ENCODE peak calls at places on chromosomes 5 and 9, in seven cellular contexts. O, Q, U, J, Z, G and E are unnamed samples.

GRCh38 chr5:32909207-32909606 is 198.1 kb downstream of the NPR3 start:
- DNase-seq in O (peak), Z (no peak), J (no peak), G (no peak), U (no peak), Q (peak), E (no peak)

GRCh38 chr5:142472306-142472951 is 147.6 kb upstream of the SPRY4 start:
- DNase-seq in Z (no peak), U (no peak), O (peak), Q (peak), J (peak), G (no peak), E (no peak)

GRCh38 chr9:120978987-120979386 is 52.4 kb upstream of the TRAF1 start:
- DNase-seq in J (no peak), O (no peak), G (no peak), U (no peak), Q (no peak), Z (no peak), E (no peak)

GRCh38 chr5:600551-601541 is 11.3 kb upstream of the CEP72 start:
- DNase-seq in U (peak), Q (no peak), J (no peak), Z (no peak), G (peak), O (no peak), E (peak)

GRCh38 chr9:94949330-94949729 is 222.8 kb downstream of the AOPEP start:
- DNase-seq in Z (no peak), J (no peak), Q (no peak), O (no peak), G (no peak), U (no peak), E (no peak)

GRCh38 chr9:94945191-94946144 is 219.0 kb downstream of the AOPEP start:
- DNase-seq in Z (no peak), O (peak), Q (peak), G (no peak), U (peak), J (no peak), E (peak)

GRCh38 chr9:134336174-134336705 is 10.0 kb downstream of the RXRA start:
- DNase-seq in Z (no peak), O (no peak), J (no peak), U (no peak), Q (no peak), G (no peak), E (no peak)

GRCh38 chr5:77960863-77961396 is 184.8 kb upstream of the TBCA start:
- DNase-seq in O (no peak), J (no peak), Z (no peak), Q (no peak), U (no peak), G (no peak), E (no peak)

GRCh38 chr5:144028058-144028457 is 142.4 kb downstream of the YIPF5 start:
- DNase-seq in G (no peak), J (no peak), U (no peak), O (peak), Z (no peak), Q (peak), E (no peak)

GRCh38 chr5:133944263-133945230 is 23.9 kb downstream of the C5orf15 start:
- DNase-seq in Q (peak), Z (peak), U (peak), O (peak), J (peak), G (peak), E (no peak)

GRCh38 chr9:34375901-34376595 is 650 bp downstream of the MYORG start:
- DNase-seq in U (no peak), O (peak), J (no peak), Z (peak), G (no peak), Q (no peak), E (peak)

GRCh38 chr5:135230326-135230925 is 168.6 kb downstream of the MACROH2A1 start:
- DNase-seq in Z (peak), U (peak), O (peak), J (no peak), Q (peak), G (no peak), E (peak)

GRCh38 chr9:108746864-108747263 is 108.9 kb downstream of the ACTL7B start:
- DNase-seq in J (no peak), Q (no peak), O (peak), U (no peak), G (no peak), Z (no peak), E (no peak)

GRCh38 chr9:37410969-37411785 is 11.3 kb upstream of the GRHPR start:
- DNase-seq in Z (peak), G (no peak), U (no peak), Q (peak), J (no peak), O (peak), E (peak)

GRCh38 chr5:80406980-80407734 is 707 bp upstream of the ZFYVE16 start:
- DNase-seq in Q (peak), J (no peak), U (peak), Z (peak), G (no peak), O (no peak), E (peak)

GRCh38 chr5:40607202-40607601 is 72.5 kb upstream of the PTGER4 start:
- DNase-seq in U (no peak), Z (no peak), G (no peak), O (no peak), Q (no peak), J (no peak), E (no peak)

GRCh38 chr9:132804576-132805295 is 73.3 kb downstream of the AK8 start:
- DNase-seq in U (no peak), G (no peak), J (no peak), Q (no peak), Z (no peak), O (no peak), E (peak)

GRCh38 chr9:19553441-19553840 is 144.6 kb downstream of the ACER2 start:
- DNase-seq in Z (no peak), Q (no peak), J (no peak), G (no peak), O (no peak), U (no peak), E (no peak)

GRCh38 chr9:132742821-132743311 is 72.6 kb downstream of the GTF3C4 start:
- DNase-seq in O (no peak), Q (no peak), G (no peak), U (peak), J (no peak), Z (no peak), E (peak)